ENCODE peak calls at places on chromosome 2, in seven cellular contexts. One of them, this sample, is unnamed.

GRCh38 chr2:20573611-20574422 is 77.1 kb downstream of the HS1BP3 start:
- DNase-seq in frontal cortex: no peak
- DNase-seq in neural crest cell: no peak
- DNase-seq in activated naive CD4-positive, alpha-beta T cell treated with anti-CD3 and anti-CD28 coated beads, Interleukin-2, amount 50 U/mL, for 16 hours: no peak
- DNase-seq in left lung: no peak
- DNase-seq in T-cell: no peak
- DNase-seq in NCI-H1092 treated with DMSO at 0.1 percent for 48 hours: no peak
- DNase-seq in this sample: no peak

GRCh38 chr2:69948032-69948962 is 13.1 kb downstream of the ASPRV1 start:
- DNase-seq in activated naive CD4-positive, alpha-beta T cell treated with anti-CD3 and anti-CD28 coated beads, Interleukin-2, amount 50 U/mL, for 16 hours: no peak
- DNase-seq in T-cell: no peak
- DNase-seq in frontal cortex: no peak
- DNase-seq in neural crest cell: no peak
- DNase-seq in left lung: no peak
- DNase-seq in NCI-H1092 treated with DMSO at 0.1 percent for 48 hours: no peak
- DNase-seq in this sample: no peak

GRCh38 chr2:156399950-156400703 is 36.1 kb upstream of the GPD2 start:
- DNase-seq in neural crest cell: no peak
- DNase-seq in T-cell: no peak
- DNase-seq in activated naive CD4-positive, alpha-beta T cell treated with anti-CD3 and anti-CD28 coated beads, Interleukin-2, amount 50 U/mL, for 16 hours: no peak
- DNase-seq in NCI-H1092 treated with DMSO at 0.1 percent for 48 hours: peak; percentile 77
- DNase-seq in frontal cortex: peak; percentile 74
- DNase-seq in left lung: peak; percentile 92
- DNase-seq in this sample: peak; percentile 81

GRCh38 chr2:220946552-220946951 is 625.6 kb downstream of the EPHA4 start:
- DNase-seq in frontal cortex: no peak
- DNase-seq in neural crest cell: no peak
- DNase-seq in T-cell: no peak
- DNase-seq in NCI-H1092 treated with DMSO at 0.1 percent for 48 hours: no peak
- DNase-seq in activated naive CD4-positive, alpha-beta T cell treated with anti-CD3 and anti-CD28 coated beads, Interleukin-2, amount 50 U/mL, for 16 hours: no peak
- DNase-seq in left lung: no peak
- DNase-seq in this sample: no peak

GRCh38 chr2:54365661-54366060 is 90.5 kb upstream of the SPTBN1 start:
- DNase-seq in left lung: no peak
- DNase-seq in activated naive CD4-positive, alpha-beta T cell treated with anti-CD3 and anti-CD28 coated beads, Interleukin-2, amount 50 U/mL, for 16 hours: no peak
- DNase-seq in NCI-H1092 treated with DMSO at 0.1 percent for 48 hours: no peak
- DNase-seq in neural crest cell: no peak
- DNase-seq in frontal cortex: no peak
- DNase-seq in T-cell: no peak
- DNase-seq in this sample: no peak

GRCh38 chr2:140990416-140990815 is 1140.4 kb downstream of the LRP1B start:
- DNase-seq in frontal cortex: no peak
- DNase-seq in T-cell: no peak
- DNase-seq in neural crest cell: no peak
- DNase-seq in NCI-H1092 treated with DMSO at 0.1 percent for 48 hours: no peak
- DNase-seq in left lung: no peak
- DNase-seq in activated naive CD4-positive, alpha-beta T cell treated with anti-CD3 and anti-CD28 coated beads, Interleukin-2, amount 50 U/mL, for 16 hours: no peak
- DNase-seq in this sample: no peak

GRCh38 chr2:222797308-222797707 is 63.5 kb upstream of the ACSL3 start:
- DNase-seq in neural crest cell: no peak
- DNase-seq in T-cell: no peak
- DNase-seq in frontal cortex: no peak
- DNase-seq in left lung: no peak
- DNase-seq in activated naive CD4-positive, alpha-beta T cell treated with anti-CD3 and anti-CD28 coated beads, Interleukin-2, amount 50 U/mL, for 16 hours: no peak
- DNase-seq in NCI-H1092 treated with DMSO at 0.1 percent for 48 hours: peak; percentile 39
- DNase-seq in this sample: no peak

GRCh38 chr2:152098798-152099654 is at the start of gene CACNB4:
- DNase-seq in frontal cortex: peak; percentile 56
- DNase-seq in T-cell: no peak
- DNase-seq in activated naive CD4-positive, alpha-beta T cell treated with anti-CD3 and anti-CD28 coated beads, Interleukin-2, amount 50 U/mL, for 16 hours: no peak
- DNase-seq in NCI-H1092 treated with DMSO at 0.1 percent for 48 hours: no peak
- DNase-seq in neural crest cell: peak; percentile 8
- DNase-seq in left lung: peak; percentile 87
- DNase-seq in this sample: peak; percentile 29

GRCh38 chr2:88831792-88832248 is 140.3 kb downstream of the RPIA start:
- DNase-seq in left lung: peak; percentile 84
- DNase-seq in frontal cortex: no peak
- DNase-seq in neural crest cell: no peak
- DNase-seq in NCI-H1092 treated with DMSO at 0.1 percent for 48 hours: no peak
- DNase-seq in activated naive CD4-positive, alpha-beta T cell treated with anti-CD3 and anti-CD28 coated beads, Interleukin-2, amount 50 U/mL, for 16 hours: peak; percentile 26
- DNase-seq in T-cell: no peak
- DNase-seq in this sample: peak; percentile 65

GRCh38 chr2:188524519-188525113 is 232.9 kb downstream of the GULP1 start:
- DNase-seq in activated naive CD4-positive, alpha-beta T cell treated with anti-CD3 and anti-CD28 coated beads, Interleukin-2, amount 50 U/mL, for 16 hours: peak; percentile 8
- DNase-seq in neural crest cell: peak; percentile 38
- DNase-seq in NCI-H1092 treated with DMSO at 0.1 percent for 48 hours: peak; percentile 29
- DNase-seq in left lung: no peak
- DNase-seq in T-cell: peak; percentile 0
- DNase-seq in frontal cortex: peak; percentile 8
- DNase-seq in this sample: peak; percentile 27

GRCh38 chr2:141498561-141498960 is 632.3 kb downstream of the LRP1B start:
- DNase-seq in neural crest cell: no peak
- DNase-seq in NCI-H1092 treated with DMSO at 0.1 percent for 48 hours: no peak
- DNase-seq in activated naive CD4-positive, alpha-beta T cell treated with anti-CD3 and anti-CD28 coated beads, Interleukin-2, amount 50 U/mL, for 16 hours: no peak
- DNase-seq in left lung: no peak
- DNase-seq in frontal cortex: no peak
- DNase-seq in T-cell: no peak
- DNase-seq in this sample: no peak

GRCh38 chr2:42569883-42570282 is 1.5 kb downstream of the MTA3 start:
- DNase-seq in T-cell: no peak
- DNase-seq in NCI-H1092 treated with DMSO at 0.1 percent for 48 hours: no peak
- DNase-seq in left lung: no peak
- DNase-seq in frontal cortex: no peak
- DNase-seq in activated naive CD4-positive, alpha-beta T cell treated with anti-CD3 and anti-CD28 coated beads, Interleukin-2, amount 50 U/mL, for 16 hours: no peak
- DNase-seq in neural crest cell: no peak
- DNase-seq in this sample: no peak

GRCh38 chr2:233822101-233822771 is 32.1 kb downstream of the HJURP start:
- DNase-seq in left lung: no peak
- DNase-seq in T-cell: no peak
- DNase-seq in neural crest cell: no peak
- DNase-seq in frontal cortex: no peak
- DNase-seq in activated naive CD4-positive, alpha-beta T cell treated with anti-CD3 and anti-CD28 coated beads, Interleukin-2, amount 50 U/mL, for 16 hours: no peak
- DNase-seq in NCI-H1092 treated with DMSO at 0.1 percent for 48 hours: no peak
- DNase-seq in this sample: peak; percentile 23

GRCh38 chr2:196459539-196459938 is 180.0 kb upstream of the CCDC150 start:
- DNase-seq in frontal cortex: no peak
- DNase-seq in left lung: no peak
- DNase-seq in activated naive CD4-positive, alpha-beta T cell treated with anti-CD3 and anti-CD28 coated beads, Interleukin-2, amount 50 U/mL, for 16 hours: no peak
- DNase-seq in neural crest cell: no peak
- DNase-seq in NCI-H1092 treated with DMSO at 0.1 percent for 48 hours: no peak
- DNase-seq in T-cell: no peak
- DNase-seq in this sample: no peak

GRCh38 chr2:182038579-182038978 is 52.9 kb downstream of the PPP1R1C start:
- DNase-seq in T-cell: no peak
- DNase-seq in activated naive CD4-positive, alpha-beta T cell treated with anti-CD3 and anti-CD28 coated beads, Interleukin-2, amount 50 U/mL, for 16 hours: no peak
- DNase-seq in left lung: no peak
- DNase-seq in NCI-H1092 treated with DMSO at 0.1 percent for 48 hours: no peak
- DNase-seq in neural crest cell: no peak
- DNase-seq in frontal cortex: no peak
- DNase-seq in this sample: no peak

GRCh38 chr2:232610081-232610480 is 23.3 kb upstream of the EFHD1 start:
- DNase-seq in frontal cortex: no peak
- DNase-seq in T-cell: no peak
- DNase-seq in neural crest cell: no peak
- DNase-seq in left lung: no peak
- DNase-seq in activated naive CD4-positive, alpha-beta T cell treated with anti-CD3 and anti-CD28 coated beads, Interleukin-2, amount 50 U/mL, for 16 hours: no peak
- DNase-seq in NCI-H1092 treated with DMSO at 0.1 percent for 48 hours: no peak
- DNase-seq in this sample: no peak

GRCh38 chr2:57881998-57882884 is 164.4 kb upstream of the VRK2 start:
- DNase-seq in left lung: no peak
- DNase-seq in neural crest cell: no peak
- DNase-seq in frontal cortex: no peak
- DNase-seq in T-cell: no peak
- DNase-seq in NCI-H1092 treated with DMSO at 0.1 percent for 48 hours: peak; percentile 56
- DNase-seq in activated naive CD4-positive, alpha-beta T cell treated with anti-CD3 and anti-CD28 coated beads, Interleukin-2, amount 50 U/mL, for 16 hours: no peak
- DNase-seq in this sample: no peak